ENCODE peak calls at places on chromosomes 1 and 21, in four cellular contexts. One of them, this sample, is unnamed.

GRCh38 chr1:101993703-101994102 is 3.0 kb downstream of the OLFM3 start:
- DNase-seq in GM12865: no peak
- DNase-seq in choroid plexus epithelial cell: peak
- DNase-seq in left ventricle myocardium inferior: no peak
- DNase-seq in this sample: no peak

GRCh38 chr1:19861034-19861433 is 21.2 kb upstream of the OTUD3 start:
- DNase-seq in GM12865: no peak
- DNase-seq in choroid plexus epithelial cell: no peak
- DNase-seq in left ventricle myocardium inferior: no peak
- DNase-seq in this sample: no peak

GRCh38 chr1:6035265-6035664 is 10.4 kb upstream of the KCNAB2 start:
- DNase-seq in GM12865: no peak
- DNase-seq in choroid plexus epithelial cell: no peak
- DNase-seq in left ventricle myocardium inferior: no peak
- DNase-seq in this sample: no peak

GRCh38 chr1:224816062-224816461 is 113.4 kb upstream of the DNAH14 start:
- DNase-seq in GM12865: no peak
- DNase-seq in choroid plexus epithelial cell: no peak
- DNase-seq in left ventricle myocardium inferior: no peak
- DNase-seq in this sample: no peak

GRCh38 chr1:109883248-109883955 is 27.2 kb upstream of the CSF1 start:
- DNase-seq in GM12865: no peak
- DNase-seq in choroid plexus epithelial cell: no peak
- DNase-seq in left ventricle myocardium inferior: peak
- DNase-seq in this sample: no peak

GRCh38 chr1:154696001-154696400 is 88.0 kb upstream of the ADAR start:
- DNase-seq in GM12865: no peak
- DNase-seq in choroid plexus epithelial cell: peak
- DNase-seq in left ventricle myocardium inferior: no peak
- DNase-seq in this sample: no peak

GRCh38 chr1:19007491-19008441 is 51.3 kb upstream of the IFFO2 start:
- DNase-seq in GM12865: no peak
- DNase-seq in choroid plexus epithelial cell: no peak
- DNase-seq in left ventricle myocardium inferior: no peak
- DNase-seq in this sample: no peak

GRCh38 chr1:108722292-108722691 is 9.6 kb downstream of the FNDC7 start:
- DNase-seq in GM12865: no peak
- DNase-seq in choroid plexus epithelial cell: peak
- DNase-seq in left ventricle myocardium inferior: no peak
- DNase-seq in this sample: no peak

GRCh38 chr1:30437059-30437576 is 286.3 kb downstream of the MATN1 start:
- DNase-seq in GM12865: no peak
- DNase-seq in choroid plexus epithelial cell: no peak
- DNase-seq in left ventricle myocardium inferior: no peak
- DNase-seq in this sample: no peak

GRCh38 chr1:35646043-35646442 is 4.7 kb upstream of the PSMB2 start:
- DNase-seq in GM12865: no peak
- DNase-seq in choroid plexus epithelial cell: peak
- DNase-seq in left ventricle myocardium inferior: no peak
- DNase-seq in this sample: no peak

GRCh38 chr1:180213401-180214177 is 16.5 kb upstream of the LHX4 start:
- DNase-seq in GM12865: peak
- DNase-seq in choroid plexus epithelial cell: no peak
- DNase-seq in left ventricle myocardium inferior: no peak
- DNase-seq in this sample: peak

GRCh38 chr21:31136891-31137290 is 98.6 kb upstream of the KRTAP19-8 start:
- DNase-seq in GM12865: peak
- DNase-seq in choroid plexus epithelial cell: peak
- DNase-seq in left ventricle myocardium inferior: no peak
- DNase-seq in this sample: no peak
- TF ChIP-seq CTCF in GM12865: peak
- TF ChIP-seq CTCF in choroid plexus epithelial cell: no peak
- TF ChIP-seq CTCF in left ventricle myocardium inferior: no peak
- TF ChIP-seq CTCF in this sample: no peak

GRCh38 chr1:228143480-228144212 is 3.6 kb downstream of the GUK1 start:
- DNase-seq in GM12865: no peak
- DNase-seq in choroid plexus epithelial cell: no peak
- DNase-seq in left ventricle myocardium inferior: no peak
- DNase-seq in this sample: no peak
- TF ChIP-seq CTCF in GM12865: no peak
- TF ChIP-seq CTCF in choroid plexus epithelial cell: no peak
- TF ChIP-seq CTCF in left ventricle myocardium inferior: no peak
- TF ChIP-seq CTCF in this sample: no peak

GRCh38 chr1:47527653-47528272 is 89.9 kb downstream of the FOXD2 start:
- DNase-seq in GM12865: peak
- DNase-seq in choroid plexus epithelial cell: peak
- DNase-seq in left ventricle myocardium inferior: no peak
- DNase-seq in this sample: peak
- TF ChIP-seq CTCF in GM12865: peak
- TF ChIP-seq CTCF in choroid plexus epithelial cell: peak
- TF ChIP-seq CTCF in left ventricle myocardium inferior: peak
- TF ChIP-seq CTCF in this sample: no peak

DNA sequence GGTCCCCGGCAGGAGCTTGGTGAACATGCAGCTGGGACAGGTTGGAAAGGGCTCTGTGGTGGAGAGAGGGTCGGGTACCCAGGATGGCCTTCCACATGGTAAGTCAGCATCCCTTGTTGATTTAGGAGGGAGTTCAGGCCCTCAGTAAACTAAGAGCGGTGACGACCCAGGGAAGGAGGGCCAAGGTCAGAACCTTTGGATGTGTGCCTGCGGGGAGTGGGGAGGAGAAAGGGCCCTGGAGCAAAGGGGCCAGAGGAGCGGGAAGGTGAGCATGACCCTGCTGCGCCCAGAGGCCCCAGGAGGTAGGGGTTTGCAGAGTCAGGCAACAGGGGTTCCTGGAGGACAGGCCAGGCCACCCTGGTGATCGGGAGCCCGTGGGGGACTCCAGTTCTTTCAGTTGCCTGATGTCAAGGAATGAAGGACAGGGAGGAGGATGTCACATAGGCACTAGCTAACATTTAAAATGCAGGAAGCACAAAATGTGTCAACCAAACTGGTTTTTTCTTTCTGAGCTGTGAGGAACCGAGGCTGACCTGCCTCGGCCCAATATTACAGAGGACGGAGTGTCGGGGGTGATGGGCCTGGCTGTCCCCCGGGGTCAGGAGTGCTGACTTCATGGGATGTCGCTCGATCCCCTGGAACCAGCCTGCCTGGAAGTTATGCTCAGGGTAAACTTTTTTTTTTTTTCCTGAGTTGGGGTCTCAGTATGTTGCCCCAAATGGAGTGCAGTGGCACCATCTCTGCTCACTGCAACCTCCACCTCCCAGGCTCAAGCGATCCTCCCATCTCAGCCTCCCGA is 117.4 kb upstream of the SLC45A1 start:
- DNase-seq in GM12865: no peak
- DNase-seq in choroid plexus epithelial cell: no peak
- DNase-seq in left ventricle myocardium inferior: no peak
- DNase-seq in this sample: no peak
- TF ChIP-seq CTCF in GM12865: no peak
- TF ChIP-seq CTCF in choroid plexus epithelial cell: no peak
- TF ChIP-seq CTCF in left ventricle myocardium inferior: no peak
- TF ChIP-seq CTCF in this sample: no peak

GRCh38 chr1:226596531-226597165 is 48.1 kb downstream of the STUM start:
- DNase-seq in GM12865: no peak
- DNase-seq in choroid plexus epithelial cell: no peak
- DNase-seq in left ventricle myocardium inferior: no peak
- DNase-seq in this sample: no peak
- TF ChIP-seq CTCF in GM12865: no peak
- TF ChIP-seq CTCF in choroid plexus epithelial cell: no peak
- TF ChIP-seq CTCF in left ventricle myocardium inferior: no peak
- TF ChIP-seq CTCF in this sample: no peak